ENCODE peak calls at places on chromosomes 4 and X, in four cellular contexts. E, J, N and H are unnamed samples.

GRCh38 chr4:100414016-100414790 is 103.6 kb downstream of the EMCN start:
- DNase-seq in E (peak), J (no peak), N (peak), H (no peak)

GRCh38 chr4:124321370-124321769 is 391.2 kb downstream of the ANKRD50 start:
- DNase-seq in E (peak), J (no peak), N (no peak), H (no peak)

GRCh38 chrX:101291204-101291603 is at the start of gene TAF7L:
- DNase-seq in E (no peak), J (no peak), N (no peak), H (no peak)

GRCh38 chr4:124703154-124703553 is 9.4 kb downstream of the ANKRD50 start:
- DNase-seq in E (no peak), J (no peak), N (no peak), H (no peak)

GRCh38 chr4:39682133-39682532 is 15.8 kb upstream of the UBE2K start:
- DNase-seq in E (no peak), J (no peak), N (no peak), H (no peak)

GRCh38 chrX:34875204-34875603 is 67.4 kb upstream of the FAM47B start:
- DNase-seq in E (no peak), J (no peak), N (peak), H (no peak)

GRCh38 chr4:140188975-140189374 is 35.0 kb upstream of the MAML3 start:
- DNase-seq in E (no peak), J (no peak), N (peak), H (no peak)

GRCh38 chr4:112817933-112818921 is 181.3 kb downstream of the LARP7 start:
- DNase-seq in E (peak), J (peak), N (peak), H (peak)

GRCh38 chr4:174764105-174764729 is 64.8 kb downstream of the GLRA3 start:
- DNase-seq in E (no peak), J (no peak), N (peak), H (no peak)

GRCh38 chrX:68355629-68355920 is 77.7 kb downstream of the OPHN1 start:
- DNase-seq in E (no peak), J (no peak), N (peak), H (no peak)

GRCh38 chr4:3766207-3766790 is at the start of gene ADRA2C:
- DNase-seq in E (peak), J (no peak), N (no peak), H (no peak)

GRCh38 chr4:98242538-98242937 is 18.6 kb upstream of the RAP1GDS1 start:
- DNase-seq in E (no peak), J (no peak), N (peak), H (no peak)

GRCh38 chrX:47146121-47146935 is 1.3 kb downstream of the RBM10 start:
- DNase-seq in E (no peak), J (no peak), N (peak), H (peak)

GRCh38 chr4:94680131-94680862 is 77.5 kb upstream of the BMPR1B start:
- DNase-seq in E (no peak), J (no peak), N (no peak), H (no peak)

GRCh38 chr4:166991162-166991561 is 243.1 kb downstream of the SPOCK3 start:
- DNase-seq in E (no peak), J (no peak), N (no peak), H (no peak)